ENCODE peak calls at places on chromosomes 4 and X, in seven cellular contexts. U is heart left ventricle; O is heart right ventricle; H is D341Med; X is GM06990; S is NCI-H1930; F is effector memory CD8-positive, alpha-beta T cell. I is an unnamed sample.

GRCh38 chr4:14877246-14878220 is 124.7 kb upstream of the CPEB2 start:
- DNase-seq in U (peak; percentile 31), O (peak; percentile 21), H (peak; percentile 76), X (no peak), S (no peak), F (no peak), I (no peak)

GRCh38 chrX:16852617-16853179 is 17.5 kb downstream of the RBBP7 start:
- DNase-seq in U (no peak), O (no peak), H (no peak), X (no peak), S (no peak), F (no peak), I (no peak)

GRCh38 chr4:186190456-186191265 is 706 bp upstream of the CYP4V2 start:
- DNase-seq in U (peak; percentile 48), O (no peak), H (peak; percentile 84), X (no peak), S (peak; percentile 25), F (peak; percentile 46), I (peak; percentile 61)

GRCh38 chr4:172692701-172693100 is 475.9 kb upstream of the GALNT7 start:
- DNase-seq in U (no peak), O (no peak), H (no peak), X (no peak), S (no peak), F (no peak), I (no peak)

GRCh38 chrX:115564243-115564642 is 3.3 kb downstream of the PLS3 start:
- DNase-seq in U (no peak), O (no peak), H (no peak), X (no peak), S (no peak), F (no peak), I (no peak)

GRCh38 chr4:141126769-141127168 is 6.5 kb downstream of the RNF150 start:
- DNase-seq in U (no peak), O (no peak), H (no peak), X (no peak), S (no peak), F (no peak), I (no peak)

GRCh38 chr4:88240297-88240714 is 44.1 kb downstream of the PPM1K start:
- DNase-seq in U (peak; percentile 91), O (peak; percentile 76), H (no peak), X (no peak), S (no peak), F (no peak), I (no peak)

GRCh38 chr4:120096508-120097297 is 30.1 kb upstream of the MAD2L1 start:
- DNase-seq in U (no peak), O (no peak), H (no peak), X (no peak), S (no peak), F (no peak), I (no peak)

GRCh38 chr4:129082302-129082701 is 11.0 kb downstream of the SCLT1 start:
- DNase-seq in U (no peak), O (no peak), H (no peak), X (no peak), S (no peak), F (no peak), I (no peak)

GRCh38 chr4:77202491-77202890 is 45.5 kb downstream of the CCNG2 start:
- DNase-seq in U (no peak), O (no peak), H (no peak), X (no peak), S (no peak), F (no peak), I (no peak)

GRCh38 chr4:186719925-186720694 is 3.5 kb downstream of the FAT1 start:
- DNase-seq in U (no peak), O (no peak), H (no peak), X (no peak), S (no peak), F (no peak), I (no peak)

GRCh38 chr4:2364654-2365053 is 53.8 kb downstream of the ZFYVE28 start:
- DNase-seq in U (peak; percentile 57), O (peak; percentile 24), H (peak; percentile 25), X (no peak), S (no peak), F (peak; percentile 61), I (peak; percentile 73)

GRCh38 chr4:14596904-14597303 is 405.4 kb upstream of the CPEB2 start:
- DNase-seq in U (no peak), O (no peak), H (no peak), X (no peak), S (no peak), F (no peak), I (no peak)

GRCh38 chrX:130836447-130836846 is 66.6 kb downstream of the ENOX2 start:
- DNase-seq in U (no peak), O (no peak), H (no peak), X (no peak), S (no peak), F (no peak), I (no peak)

GRCh38 chr4:98491862-98492554 is 166.4 kb downstream of the TSPAN5 start:
- DNase-seq in U (no peak), O (no peak), H (no peak), X (no peak), S (no peak), F (no peak), I (no peak)

GRCh38 chr4:8725071-8725841 is 132.7 kb downstream of the CPZ start:
- DNase-seq in U (no peak), O (no peak), H (no peak), X (no peak), S (no peak), F (no peak), I (no peak)

GRCh38 chrX:2351999-2352995 is 148.5 kb downstream of the DHRSX start:
- DNase-seq in U (no peak), O (no peak), H (no peak), X (no peak), S (no peak), F (no peak), I (no peak)

GRCh38 chr4:113375964-113376666 is 326.7 kb downstream of the ANK2 start:
- DNase-seq in U (no peak), O (no peak), H (no peak), X (no peak), S (no peak), F (no peak), I (no peak)

GRCh38 chr4:80798082-80798481 is 232.4 kb upstream of the BMP3 start:
- DNase-seq in U (no peak), O (no peak), H (no peak), X (no peak), S (no peak), F (no peak), I (no peak)

GRCh38 chrX:103817502-103817901 is 14.6 kb downstream of the RAB9B start:
- DNase-seq in U (no peak), O (peak; percentile 6), H (no peak), X (no peak), S (peak; percentile 50), F (peak; percentile 41), I (peak; percentile 39)

GRCh38 chr4:80334568-80334967 is 962 bp upstream of the CFAP299 start:
- DNase-seq in U (no peak), O (no peak), H (no peak), X (no peak), S (no peak), F (no peak), I (no peak)

GRCh38 chrX:108537005-108537404 is 97.4 kb downstream of the COL4A5 start:
- DNase-seq in U (no peak), O (no peak), H (no peak), X (no peak), S (peak; percentile 7), F (no peak), I (no peak)

GRCh38 chr4:80434238-80434637 is 98.7 kb downstream of the CFAP299 start:
- DNase-seq in U (no peak), O (no peak), H (no peak), X (no peak), S (no peak), F (no peak), I (no peak)